ENCODE peak calls at places on chromosomes 6 and 20, in nine cellular contexts. D, G, L, X, M, V, S, C and I are unnamed samples. For H3K9me3 and H3K4me1, the result is how much of the 10 kb centered on the place peaks cover.

GRCh38 chr6:122322824-122323223 is 76.6 kb upstream of the HSF2 start:
- DNase-seq in C (no peak), G (no peak), L (no peak), D (no peak), M (no peak), X (no peak), V (no peak), S (peak), I (no peak)

GRCh38 chr6:14756370-14756769 is 489.5 kb upstream of the JARID2 start:
- DNase-seq in C (no peak), L (no peak), G (no peak), D (no peak), X (no peak), M (no peak), S (no peak), V (no peak), I (no peak)

GRCh38 chr6:80674669-80675068 is 568.2 kb downstream of the BCKDHB start:
- DNase-seq in M (no peak), C (no peak), G (no peak), V (no peak), D (no peak), S (peak), X (no peak), L (no peak), I (no peak)

GRCh38 chr20:35093245-35093884 is 758 bp upstream of the TRPC4AP start:
- DNase-seq in X (no peak), D (no peak), S (peak), G (no peak), M (no peak), V (no peak), C (no peak), L (no peak), I (no peak)

GRCh38 chr6:21587182-21587924 is 6.2 kb upstream of the SOX4 start:
- DNase-seq in C (peak), V (no peak), M (peak), G (peak), L (peak), S (peak), X (peak), D (peak), I (peak)

GRCh38 chr6:142822882-142823578 is 121.9 kb downstream of the HIVEP2 start:
- DNase-seq in D (no peak), G (no peak), S (no peak), X (no peak), V (no peak), M (no peak), C (no peak), L (no peak), I (peak)

GRCh38 chr6:36127462-36128016 is 2.8 kb upstream of the MAPK13 start:
- DNase-seq in X (peak), L (no peak), S (peak), D (no peak), M (peak), C (no peak), G (no peak), V (no peak), I (no peak)

GRCh38 chr6:108791700-108792099 is 56.5 kb upstream of the ARMC2 start:
- DNase-seq in L (no peak), V (no peak), G (no peak), C (no peak), M (no peak), X (no peak), S (no peak), D (no peak), I (no peak)

GRCh38 chr6:162602759-162603158 is 124.8 kb downstream of the PRKN start:
- DNase-seq in X (no peak), L (no peak), D (no peak), S (no peak), M (no peak), V (no peak), G (no peak), C (no peak), I (no peak)

GRCh38 chr6:156827382-156827781 is 50.2 kb downstream of the ARID1B start:
- DNase-seq in S (no peak), D (no peak), L (no peak), M (no peak), G (no peak), V (no peak), X (no peak), C (no peak), I (no peak)

GRCh38 chr6:166998256-166999144 is 697 bp upstream of the CEP43 start:
- DNase-seq in M (peak), L (no peak), C (peak), D (no peak), V (no peak), S (peak), G (peak), X (peak), I (peak)

GRCh38 chr6:16388488-16388887 is 150.1 kb downstream of the GMPR start:
- DNase-seq in D (no peak), S (no peak), L (no peak), G (no peak), X (no peak), V (no peak), M (no peak), C (no peak), I (no peak)

GRCh38 chr20:41152108-41152757 is 14.9 kb downstream of the PLCG1 start:
- DNase-seq in D (no peak), M (no peak), C (no peak), L (no peak), X (no peak), S (no peak), V (no peak), G (no peak), I (no peak)

GRCh38 chr20:46122071-46122470 is 4.0 kb downstream of the CD40 start:
- DNase-seq in C (peak), G (no peak), X (peak), S (no peak), V (no peak), M (no peak), L (no peak), D (no peak), I (no peak)

GRCh38 chr20:14919473-14920157 is 582.2 kb upstream of the FLRT3 start:
- DNase-seq in D (no peak), X (peak), C (no peak), L (no peak), G (peak), V (no peak), M (peak), S (peak), I (no peak)

GRCh38 chr6:16974387-16974673 is 127.5 kb upstream of the STMND1 start:
- DNase-seq in S (no peak), M (no peak), X (no peak), L (no peak), V (no peak), D (no peak), C (no peak), G (no peak), I (no peak)

GRCh38 chr6:17178754-17179153 is 76.9 kb downstream of the STMND1 start:
- DNase-seq in V (no peak), D (no peak), C (no peak), M (no peak), X (no peak), L (no peak), G (no peak), S (no peak), I (no peak)

GRCh38 chr6:46642928-46643751 is 9.5 kb downstream of the CYP39A1 start:
- DNase-seq in V (no peak), L (no peak), X (no peak), G (no peak), D (no peak), S (no peak), M (no peak), C (no peak), I (no peak)

GRCh38 chr6:118656822-118657451 is 5.5 kb upstream of the CEP85L start:
- DNase-seq in G (no peak), X (no peak), D (no peak), S (no peak), L (peak), M (no peak), V (peak), C (no peak), I (peak)

GRCh38 chr6:31723245-31723979 is at the start of gene MPIG6B:
- DNase-seq in C (no peak), D (no peak), X (no peak), V (no peak), G (no peak), L (no peak), M (no peak), S (no peak), I (no peak)

GRCh38 chr6:36125575-36125974 is 4.7 kb upstream of the MAPK13 start:
- DNase-seq in X (no peak), M (no peak), G (no peak), S (no peak), V (no peak), D (no peak), C (no peak), L (no peak), I (no peak)

GRCh38 chr6:26124550-26125014 is 37.4 kb downstream of the HFE start:
- DNase-seq in S (no peak), D (no peak), V (peak), L (peak), M (no peak), G (no peak), X (no peak), C (no peak), I (peak)

GRCh38 chr6:89818977-89819335 is 638 bp downstream of the MDN1 start:
- DNase-seq in V (peak), S (peak), D (no peak), X (no peak), M (peak), G (peak), L (peak), C (no peak), I (no peak)

GRCh38 chr6:109306733-109307132 is 75.5 kb downstream of the CD164 start:
- DNase-seq in S (no peak), L (no peak), D (no peak), G (no peak), X (no peak), M (no peak), V (no peak), C (no peak), I (no peak)

GRCh38 chr20:35225319-35226125 is 968 bp upstream of the MMP24 start:
- DNase-seq in G (no peak), S (no peak), D (no peak), C (no peak), L (no peak), X (no peak), M (no peak), V (no peak), I (no peak)

GRCh38 chr6:4928426-4928825 is 75.4 kb downstream of the RPP40 start:
- DNase-seq in D (no peak), X (no peak), C (no peak), S (no peak), L (peak), M (no peak), G (no peak), V (no peak), I (no peak)

GRCh38 chr6:32638521-32639219 is 1.5 kb downstream of the HLA-DQA1 start:
- DNase-seq in L (no peak), G (no peak), D (no peak), X (no peak), M (no peak), C (no peak), V (no peak), S (no peak), I (no peak)

GRCh38 chr6:161088676-161089328 is 97.2 kb downstream of the MAP3K4 start:
- DNase-seq in V (no peak), D (no peak), S (peak), L (no peak), X (no peak), G (no peak), C (no peak), M (no peak), I (no peak)

GRCh38 chr20:54178256-54178655 is 4.5 kb upstream of the CYP24A1 start:
- DNase-seq in L (no peak), C (no peak), X (no peak), D (no peak), S (no peak), G (no peak), M (no peak), V (no peak), I (no peak)

GRCh38 chr6:160198577-160199211 is 59.9 kb downstream of the SLC22A2 start:
- DNase-seq in M (no peak), G (no peak), X (no peak), L (no peak), D (no peak), C (no peak), V (no peak), S (peak), I (no peak)

GRCh38 chr6:87789198-87789899 is 87.3 kb upstream of the AKIRIN2 start:
- DNase-seq in M (peak), V (no peak), X (no peak), D (no peak), G (no peak), L (no peak), C (no peak), S (peak), I (no peak)

GRCh38 chr20:38737887-38738286 is 10.4 kb upstream of the ACTR5 start:
- DNase-seq in S (no peak), L (no peak), V (no peak), C (no peak), G (no peak), D (no peak), M (no peak), X (no peak), I (no peak)

GRCh38 chr6:164109770-164110140 is 695.2 kb downstream of the QKI start:
- DNase-seq in M (no peak), V (no peak), X (no peak), L (no peak), G (no peak), S (peak), D (no peak), C (no peak), I (no peak)

GRCh38 chr6:100456178-100456880 is 8.4 kb downstream of the SIM1 start:
- DNase-seq in L (no peak), G (no peak), X (no peak), D (no peak), C (no peak), V (no peak), M (no peak), S (no peak), I (no peak)

GRCh38 chr20:37839432-37839827 is 63.5 kb upstream of the VSTM2L start:
- DNase-seq in D (no peak), G (no peak), X (no peak), M (no peak), C (no peak), S (no peak), L (no peak), V (no peak), I (no peak)

GRCh38 chr6:89667872-89668556 is 29.5 kb upstream of the LYRM2 start:
- DNase-seq in D (no peak), S (no peak), X (no peak), M (no peak), V (no peak), G (no peak), C (no peak), L (no peak), I (no peak)

GRCh38 chr20:25017257-25017803 is 24.8 kb upstream of the APMAP start:
- DNase-seq in V (no peak), M (peak), C (peak), L (peak), X (peak), G (peak), D (peak), S (peak), I (no peak)

GRCh38 chr20:10609276-10609675 is 64.5 kb downstream of the JAG1 start:
- DNase-seq in D (no peak), M (no peak), S (no peak), L (no peak), C (no peak), G (no peak), X (no peak), V (no peak), I (no peak)

GRCh38 chr6:99289701-99290100 is 59.8 kb downstream of the FAXC start:
- DNase-seq in C (no peak), V (no peak), X (no peak), M (no peak), L (no peak), G (no peak), D (no peak), S (no peak), I (no peak)

GRCh38 chr6:36380166-36380565 is 7.3 kb downstream of the ETV7 start:
- DNase-seq in G (no peak), L (no peak), M (no peak), S (no peak), D (no peak), C (no peak), V (no peak), X (no peak), I (no peak)

GRCh38 chr20:29298759-29299613 is 1958.5 kb upstream of the DEFB115 start:
- DNase-seq in V (no peak), S (no peak), X (no peak), L (no peak), D (no peak), G (no peak), C (no peak), M (no peak), I (peak)
- H3K9me3 ChIP-seq in V (under half), S (under half), X (half or more), L (under half), D (half or more), G (under half), C (under half), M (under half), I (under half)

GRCh38 chr6:148465011-148465335 is 122.3 kb downstream of the SASH1 start:
- DNase-seq in C (no peak), X (no peak), G (no peak), D (no peak), S (no peak), L (no peak), M (no peak), V (no peak), I (no peak)
- H3K27ac ChIP-seq in C (no peak), X (no peak), G (no peak), D (peak), S (no peak), L (no peak), M (no peak), V (no peak), I (no peak)

GRCh38 chr6:19841181-19841580 is 4.0 kb downstream of the ID4 start:
- DNase-seq in L (no peak), S (no peak), M (no peak), D (no peak), G (no peak), V (no peak), C (no peak), X (no peak), I (no peak)
- H3K4me1 ChIP-seq in L (under half), S (under half), M (under half), D (under half), G (under half), V (under half), C (under half), X (under half), I (under half)

GRCh38 chr6:148561629-148562028 is 185.2 kb upstream of the UST start:
- DNase-seq in M (no peak), S (no peak), V (no peak), D (no peak), L (no peak), X (no peak), G (no peak), C (peak), I (no peak)

GRCh38 chr6:148565931-148566663 is 180.7 kb upstream of the UST start:
- DNase-seq in D (no peak), V (no peak), C (peak), L (no peak), M (no peak), X (peak), G (no peak), S (no peak), I (no peak)

GRCh38 chr6:148564494-148564893 is 182.3 kb upstream of the UST start:
- DNase-seq in D (no peak), C (peak), S (no peak), X (no peak), V (no peak), L (no peak), M (no peak), G (no peak), I (no peak)

GRCh38 chr6:148565321-148565926 is 181.4 kb upstream of the UST start:
- DNase-seq in G (no peak), D (no peak), V (no peak), C (peak), M (no peak), S (no peak), X (no peak), L (no peak), I (no peak)

GRCh38 chr6:148563066-148563465 is 183.8 kb upstream of the UST start:
- DNase-seq in V (no peak), L (no peak), D (no peak), M (no peak), S (no peak), X (no peak), G (no peak), C (peak), I (no peak)
- H3K9me3 ChIP-seq in V (under half), L (under half), D (under half), M (under half), S (under half), X (under half), G (under half), C (under half), I (under half)

GRCh38 chr20:4952229-4952628 is 49.1 kb downstream of the SLC23A2 start:
- DNase-seq in C (no peak), S (no peak), V (no peak), M (no peak), G (no peak), X (no peak), D (no peak), L (no peak), I (no peak)

GRCh38 chr20:4949833-4950178 is 51.5 kb downstream of the SLC23A2 start:
- DNase-seq in S (peak), D (no peak), V (no peak), C (no peak), X (no peak), M (peak), G (peak), L (peak), I (peak)

GRCh38 chr20:4950437-4950836 is 50.9 kb downstream of the SLC23A2 start:
- DNase-seq in L (no peak), D (no peak), S (no peak), M (no peak), X (no peak), C (no peak), V (no peak), G (no peak), I (no peak)

GRCh38 chr20:4950841-4951240 is 50.5 kb downstream of the SLC23A2 start:
- DNase-seq in G (no peak), D (no peak), V (no peak), S (no peak), C (no peak), X (no peak), L (no peak), M (no peak), I (no peak)

DNA sequence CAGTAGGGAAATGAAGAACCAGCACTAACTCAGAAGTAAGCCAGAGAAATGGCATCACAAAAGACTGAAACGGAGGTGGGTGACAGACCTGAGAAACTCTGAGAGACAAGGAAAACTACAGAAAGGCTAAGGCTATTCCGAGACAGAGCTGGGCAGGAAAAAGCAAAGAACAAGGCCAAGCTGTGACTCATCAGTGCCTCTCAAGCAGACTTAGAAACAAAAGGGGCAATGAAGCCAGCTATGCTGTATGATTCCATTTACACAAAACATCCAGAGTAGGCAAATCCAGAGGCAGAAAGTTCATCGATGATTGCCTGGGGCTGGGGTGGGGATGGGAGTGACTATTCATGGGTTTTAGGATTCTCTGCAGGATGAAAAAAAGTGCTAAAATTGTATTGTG is 50.0 kb downstream of the SLC23A2 start:
- DNase-seq in S (peak), L (no peak), V (no peak), M (no peak), D (no peak), X (no peak), C (no peak), G (no peak), I (no peak)
- H3K27ac ChIP-seq in S (peak), L (no peak), V (no peak), M (no peak), D (peak), X (peak), C (peak), G (peak), I (no peak)

GRCh38 chr20:1902188-1902587 is 7.0 kb downstream of the SIRPA start:
- DNase-seq in M (no peak), S (no peak), D (no peak), L (no peak), V (no peak), C (no peak), G (no peak), X (no peak), I (no peak)

GRCh38 chr20:1898496-1899168 is 3.4 kb downstream of the SIRPA start:
- DNase-seq in V (no peak), C (no peak), L (no peak), D (no peak), X (no peak), M (no peak), G (no peak), S (no peak), I (no peak)

GRCh38 chr20:1901704-1902103 is 6.5 kb downstream of the SIRPA start:
- DNase-seq in V (no peak), C (no peak), S (no peak), G (no peak), X (no peak), M (no peak), L (no peak), D (no peak), I (no peak)

GRCh38 chr20:1899169-1899525 is 3.9 kb downstream of the SIRPA start:
- DNase-seq in L (no peak), V (no peak), X (no peak), C (no peak), M (no peak), G (no peak), D (no peak), S (no peak), I (no peak)

GRCh38 chr20:1900321-1900791 is 5.1 kb downstream of the SIRPA start:
- DNase-seq in D (no peak), C (no peak), S (peak), G (no peak), M (no peak), V (no peak), X (peak), L (peak), I (peak)
- H3K4me1 ChIP-seq in D (under half), C (half or more), S (under half), G (under half), M (under half), V (under half), X (under half), L (under half), I (under half)